ENCODE peak calls at places on chromosomes 12 and 14, in five cellular contexts. One of them, this sample, is unnamed.

GRCh38 chr14:31411218-31411727 is 9.1 kb downstream of the HEATR5A start:
- DNase-seq in NCI-H1105 treated with DMSO at 0.1 percent for 48 hours: no peak
- DNase-seq in GM23338: no peak
- DNase-seq in NCI-H510A: no peak
- DNase-seq in gastrocnemius medialis: no peak
- DNase-seq in this sample: peak

GRCh38 chr12:96117460-96117859 is 76.7 kb upstream of the ELK3 start:
- DNase-seq in GM23338: no peak
- DNase-seq in NCI-H510A: no peak
- DNase-seq in gastrocnemius medialis: no peak
- DNase-seq in NCI-H1105 treated with DMSO at 0.1 percent for 48 hours: no peak
- DNase-seq in this sample: no peak

GRCh38 chr14:102736956-102737355 is 40.3 kb upstream of the TRAF3 start:
- DNase-seq in NCI-H510A: no peak
- DNase-seq in NCI-H1105 treated with DMSO at 0.1 percent for 48 hours: no peak
- DNase-seq in GM23338: no peak
- DNase-seq in gastrocnemius medialis: no peak
- DNase-seq in this sample: no peak

GRCh38 chr12:87685696-87686095 is 343.5 kb downstream of the C12orf50 start:
- DNase-seq in GM23338: no peak
- DNase-seq in NCI-H510A: no peak
- DNase-seq in NCI-H1105 treated with DMSO at 0.1 percent for 48 hours: no peak
- DNase-seq in gastrocnemius medialis: no peak
- DNase-seq in this sample: no peak

GRCh38 chr12:19110541-19110940 is 19.0 kb upstream of the PLEKHA5 start:
- DNase-seq in GM23338: no peak
- DNase-seq in gastrocnemius medialis: no peak
- DNase-seq in NCI-H1105 treated with DMSO at 0.1 percent for 48 hours: no peak
- DNase-seq in NCI-H510A: no peak
- DNase-seq in this sample: peak

GRCh38 chr12:2858334-2858733 is 1.5 kb upstream of the TEX52 start:
- DNase-seq in gastrocnemius medialis: peak
- DNase-seq in GM23338: no peak
- DNase-seq in NCI-H1105 treated with DMSO at 0.1 percent for 48 hours: no peak
- DNase-seq in NCI-H510A: no peak
- DNase-seq in this sample: no peak

GRCh38 chr12:97394657-97395056 is 67.9 kb upstream of the RMST start:
- DNase-seq in GM23338: peak
- DNase-seq in NCI-H1105 treated with DMSO at 0.1 percent for 48 hours: no peak
- DNase-seq in gastrocnemius medialis: no peak
- DNase-seq in NCI-H510A: no peak
- DNase-seq in this sample: no peak

GRCh38 chr14:85191986-85192385 is 338.0 kb upstream of the FLRT2 start:
- DNase-seq in GM23338: no peak
- DNase-seq in gastrocnemius medialis: no peak
- DNase-seq in NCI-H1105 treated with DMSO at 0.1 percent for 48 hours: no peak
- DNase-seq in NCI-H510A: no peak
- DNase-seq in this sample: no peak

GRCh38 chr12:77725611-77726010 is 105.1 kb upstream of the NAV3 start:
- DNase-seq in NCI-H510A: no peak
- DNase-seq in NCI-H1105 treated with DMSO at 0.1 percent for 48 hours: no peak
- DNase-seq in gastrocnemius medialis: no peak
- DNase-seq in GM23338: peak
- DNase-seq in this sample: peak

GRCh38 chr12:132123970-132124765 is 20.0 kb downstream of the DDX51 start:
- DNase-seq in NCI-H1105 treated with DMSO at 0.1 percent for 48 hours: no peak
- DNase-seq in NCI-H510A: no peak
- DNase-seq in gastrocnemius medialis: no peak
- DNase-seq in GM23338: no peak
- DNase-seq in this sample: no peak

GRCh38 chr12:124231980-124232653 is 62.8 kb upstream of the RFLNA start:
- DNase-seq in GM23338: no peak
- DNase-seq in gastrocnemius medialis: no peak
- DNase-seq in NCI-H1105 treated with DMSO at 0.1 percent for 48 hours: no peak
- DNase-seq in NCI-H510A: peak
- DNase-seq in this sample: no peak

GRCh38 chr12:109483346-109483745 is 5.9 kb downstream of the UBE3B start:
- DNase-seq in NCI-H1105 treated with DMSO at 0.1 percent for 48 hours: no peak
- DNase-seq in gastrocnemius medialis: no peak
- DNase-seq in GM23338: no peak
- DNase-seq in NCI-H510A: no peak
- DNase-seq in this sample: no peak

GRCh38 chr12:124498178-124498869 is 69.1 kb downstream of the NCOR2 start:
- DNase-seq in gastrocnemius medialis: no peak
- DNase-seq in NCI-H510A: no peak
- DNase-seq in NCI-H1105 treated with DMSO at 0.1 percent for 48 hours: no peak
- DNase-seq in GM23338: no peak
- DNase-seq in this sample: peak

GRCh38 chr14:102608064-102608446 is 15.6 kb downstream of the RCOR1 start:
- DNase-seq in NCI-H510A: no peak
- DNase-seq in gastrocnemius medialis: no peak
- DNase-seq in GM23338: no peak
- DNase-seq in NCI-H1105 treated with DMSO at 0.1 percent for 48 hours: no peak
- DNase-seq in this sample: no peak

GRCh38 chr14:81436296-81437138 is 36.4 kb upstream of the STON2 start:
- DNase-seq in NCI-H1105 treated with DMSO at 0.1 percent for 48 hours: peak
- DNase-seq in GM23338: peak
- DNase-seq in gastrocnemius medialis: peak
- DNase-seq in NCI-H510A: peak
- DNase-seq in this sample: peak

GRCh38 chr14:65167072-65167645 is 64.8 kb upstream of the MAX start:
- DNase-seq in NCI-H510A: no peak
- DNase-seq in GM23338: peak
- DNase-seq in NCI-H1105 treated with DMSO at 0.1 percent for 48 hours: no peak
- DNase-seq in gastrocnemius medialis: no peak
- DNase-seq in this sample: no peak

GRCh38 chr14:88323086-88323519 is at the start of gene KCNK10:
- DNase-seq in gastrocnemius medialis: no peak
- DNase-seq in NCI-H510A: peak
- DNase-seq in NCI-H1105 treated with DMSO at 0.1 percent for 48 hours: peak
- DNase-seq in GM23338: peak
- DNase-seq in this sample: peak

GRCh38 chr12:120584343-120585149 is 3.3 kb upstream of the POP5 start:
- DNase-seq in NCI-H1105 treated with DMSO at 0.1 percent for 48 hours: peak
- DNase-seq in gastrocnemius medialis: no peak
- DNase-seq in GM23338: peak
- DNase-seq in NCI-H510A: peak
- DNase-seq in this sample: peak

GRCh38 chr14:49959822-49960408 is 67.0 kb downstream of the ARF6 start:
- DNase-seq in gastrocnemius medialis: no peak
- DNase-seq in GM23338: no peak
- DNase-seq in NCI-H1105 treated with DMSO at 0.1 percent for 48 hours: peak
- DNase-seq in NCI-H510A: peak
- DNase-seq in this sample: no peak

GRCh38 chr12:65631621-65632111 is 192.6 kb upstream of the HMGA2 start:
- DNase-seq in gastrocnemius medialis: peak
- DNase-seq in NCI-H510A: no peak
- DNase-seq in GM23338: no peak
- DNase-seq in NCI-H1105 treated with DMSO at 0.1 percent for 48 hours: no peak
- DNase-seq in this sample: peak

GRCh38 chr12:84502180-84502857 is 410.3 kb downstream of the SLC6A15 start:
- DNase-seq in GM23338: no peak
- DNase-seq in gastrocnemius medialis: no peak
- DNase-seq in NCI-H510A: no peak
- DNase-seq in NCI-H1105 treated with DMSO at 0.1 percent for 48 hours: no peak
- DNase-seq in this sample: no peak

GRCh38 chr12:57234571-57235011 is 5.1 kb downstream of the SHMT2 start:
- DNase-seq in GM23338: no peak
- DNase-seq in NCI-H1105 treated with DMSO at 0.1 percent for 48 hours: no peak
- DNase-seq in gastrocnemius medialis: no peak
- DNase-seq in NCI-H510A: no peak
- DNase-seq in this sample: no peak

GRCh38 chr14:55707365-55707804 is 127.4 kb downstream of the KTN1 start:
- DNase-seq in gastrocnemius medialis: no peak
- DNase-seq in NCI-H1105 treated with DMSO at 0.1 percent for 48 hours: peak
- DNase-seq in NCI-H510A: peak
- DNase-seq in GM23338: peak
- DNase-seq in this sample: peak

GRCh38 chr12:120125792-120126634 is 9.5 kb upstream of the RAB35 start:
- DNase-seq in NCI-H510A: no peak
- DNase-seq in NCI-H1105 treated with DMSO at 0.1 percent for 48 hours: no peak
- DNase-seq in GM23338: peak
- DNase-seq in gastrocnemius medialis: no peak
- DNase-seq in this sample: no peak

GRCh38 chr12:45540661-45541341 is 188.7 kb upstream of the ARID2 start:
- DNase-seq in NCI-H510A: no peak
- DNase-seq in GM23338: no peak
- DNase-seq in gastrocnemius medialis: no peak
- DNase-seq in NCI-H1105 treated with DMSO at 0.1 percent for 48 hours: peak
- DNase-seq in this sample: no peak

GRCh38 chr12:47820631-47821345 is 1.1 kb upstream of the HDAC7 start:
- DNase-seq in NCI-H1105 treated with DMSO at 0.1 percent for 48 hours: no peak
- DNase-seq in NCI-H510A: no peak
- DNase-seq in GM23338: peak
- DNase-seq in gastrocnemius medialis: peak
- DNase-seq in this sample: peak

GRCh38 chr12:2054091-2055018 is 1.6 kb downstream of the CACNA1C start:
- DNase-seq in NCI-H510A: no peak
- DNase-seq in NCI-H1105 treated with DMSO at 0.1 percent for 48 hours: peak
- DNase-seq in gastrocnemius medialis: no peak
- DNase-seq in GM23338: peak
- DNase-seq in this sample: peak